ENCODE peak calls at places on chromosomes 16 and 17, in five cellular contexts. F, N, W, J and X are unnamed samples.

GRCh38 chr17:35117984-35118383 is 1.7 kb downstream of the RAD51D start:
- DNase-seq in F (peak), N (no peak), W (no peak), J (peak), X (peak)

GRCh38 chr16:81241706-81242105 is 3.2 kb downstream of the BCO1 start:
- DNase-seq in F (no peak), N (no peak), W (no peak), J (no peak), X (no peak)

GRCh38 chr17:5797447-5797846 is 213.1 kb upstream of the NLRP1 start:
- DNase-seq in F (no peak), N (no peak), W (no peak), J (no peak), X (no peak)

GRCh38 chr17:2912754-2913153 is 116.5 kb downstream of the RAP1GAP2 start:
- DNase-seq in F (no peak), N (no peak), W (no peak), J (no peak), X (no peak)

GRCh38 chr17:38853292-38854219 is at the start of gene RPL23:
- DNase-seq in F (peak), N (peak), W (peak), J (peak), X (peak)

GRCh38 chr17:60661489-60661888 is 16.2 kb upstream of the BCAS3 start:
- DNase-seq in F (no peak), N (no peak), W (no peak), J (no peak), X (no peak)

GRCh38 chr16:22356930-22357634 is 17.3 kb downstream of the CDR2 start:
- DNase-seq in F (no peak), N (no peak), W (no peak), J (no peak), X (peak)

GRCh38 chr17:4365628-4366311 is 705 bp downstream of the UBE2G1 start:
- DNase-seq in F (peak), N (peak), W (peak), J (peak), X (peak)

GRCh38 chr16:89017543-89017942 is 40.5 kb upstream of the CBFA2T3 start:
- DNase-seq in F (no peak), N (no peak), W (no peak), J (no peak), X (no peak)

GRCh38 chr17:62703776-62704380 is 76.4 kb downstream of the MRC2 start:
- DNase-seq in F (peak), N (peak), W (peak), J (peak), X (peak)

GRCh38 chr17:42659079-42659931 is at the start of gene TUBG2:
- DNase-seq in F (peak), N (peak), W (peak), J (peak), X (peak)

GRCh38 chr17:80822021-80822699 is 169.5 kb upstream of the CHMP6 start:
- DNase-seq in F (no peak), N (no peak), W (no peak), J (no peak), X (no peak)

GRCh38 chr17:13584701-13585080 is 17.0 kb downstream of the HS3ST3A1 start:
- DNase-seq in F (peak), N (no peak), W (no peak), J (no peak), X (peak)